ENCODE peak calls at places on chromosomes 12 and 14, in seven cellular contexts. One of them, this sample, is unnamed.

GRCh38 chr12:6851921-6852650 is at the start of gene USP5:
- DNase-seq in stimulated activated CD4-positive, alpha-beta T cell treated with anti-CD3 and anti-CD28 coated beads, Interleukin-1b, Interleukin-23, amount 100 ng/mL, for 1 hour: peak
- DNase-seq in ACHN: peak
- DNase-seq in T-helper 2 cell: peak
- DNase-seq in NCI-H1092 treated with DMSO at 0.1 percent for 48 hours: peak
- DNase-seq in A549: peak
- DNase-seq in COR-L47: peak
- DNase-seq in this sample: peak

GRCh38 chr14:92615451-92615850 is 101.9 kb downstream of the RIN3 start:
- DNase-seq in ACHN: no peak
- DNase-seq in T-helper 2 cell: peak
- DNase-seq in COR-L47: no peak
- DNase-seq in NCI-H1092 treated with DMSO at 0.1 percent for 48 hours: no peak
- DNase-seq in A549: no peak
- DNase-seq in stimulated activated CD4-positive, alpha-beta T cell treated with anti-CD3 and anti-CD28 coated beads, Interleukin-1b, Interleukin-23, amount 100 ng/mL, for 1 hour: peak
- DNase-seq in this sample: peak

GRCh38 chr12:113359133-113359938 is 949 bp downstream of the PLBD2 start:
- DNase-seq in A549: no peak
- DNase-seq in NCI-H1092 treated with DMSO at 0.1 percent for 48 hours: no peak
- DNase-seq in stimulated activated CD4-positive, alpha-beta T cell treated with anti-CD3 and anti-CD28 coated beads, Interleukin-1b, Interleukin-23, amount 100 ng/mL, for 1 hour: peak
- DNase-seq in T-helper 2 cell: no peak
- DNase-seq in ACHN: no peak
- DNase-seq in COR-L47: no peak
- DNase-seq in this sample: no peak

GRCh38 chr14:36857842-36858445 is 196.3 kb downstream of the PAX9 start:
- DNase-seq in T-helper 2 cell: no peak
- DNase-seq in ACHN: no peak
- DNase-seq in COR-L47: no peak
- DNase-seq in NCI-H1092 treated with DMSO at 0.1 percent for 48 hours: no peak
- DNase-seq in A549: no peak
- DNase-seq in stimulated activated CD4-positive, alpha-beta T cell treated with anti-CD3 and anti-CD28 coated beads, Interleukin-1b, Interleukin-23, amount 100 ng/mL, for 1 hour: no peak
- DNase-seq in this sample: no peak

GRCh38 chr12:121391619-121392324 is 8.1 kb upstream of the RNF34 start:
- DNase-seq in ACHN: no peak
- DNase-seq in COR-L47: no peak
- DNase-seq in NCI-H1092 treated with DMSO at 0.1 percent for 48 hours: no peak
- DNase-seq in T-helper 2 cell: peak
- DNase-seq in stimulated activated CD4-positive, alpha-beta T cell treated with anti-CD3 and anti-CD28 coated beads, Interleukin-1b, Interleukin-23, amount 100 ng/mL, for 1 hour: no peak
- DNase-seq in A549: no peak
- DNase-seq in this sample: no peak

GRCh38 chr12:109044241-109044640 is 8.1 kb upstream of the USP30 start:
- DNase-seq in ACHN: no peak
- DNase-seq in A549: no peak
- DNase-seq in stimulated activated CD4-positive, alpha-beta T cell treated with anti-CD3 and anti-CD28 coated beads, Interleukin-1b, Interleukin-23, amount 100 ng/mL, for 1 hour: no peak
- DNase-seq in T-helper 2 cell: no peak
- DNase-seq in NCI-H1092 treated with DMSO at 0.1 percent for 48 hours: no peak
- DNase-seq in COR-L47: no peak
- DNase-seq in this sample: no peak

GRCh38 chr12:111366583-111366982 is 2.3 kb downstream of the PHETA1 start:
- DNase-seq in NCI-H1092 treated with DMSO at 0.1 percent for 48 hours: no peak
- DNase-seq in A549: no peak
- DNase-seq in stimulated activated CD4-positive, alpha-beta T cell treated with anti-CD3 and anti-CD28 coated beads, Interleukin-1b, Interleukin-23, amount 100 ng/mL, for 1 hour: no peak
- DNase-seq in T-helper 2 cell: no peak
- DNase-seq in COR-L47: no peak
- DNase-seq in ACHN: no peak
- DNase-seq in this sample: no peak

GRCh38 chr12:46524778-46525177 is 152.2 kb upstream of the SLC38A2 start:
- DNase-seq in NCI-H1092 treated with DMSO at 0.1 percent for 48 hours: no peak
- DNase-seq in COR-L47: no peak
- DNase-seq in T-helper 2 cell: no peak
- DNase-seq in stimulated activated CD4-positive, alpha-beta T cell treated with anti-CD3 and anti-CD28 coated beads, Interleukin-1b, Interleukin-23, amount 100 ng/mL, for 1 hour: no peak
- DNase-seq in A549: peak
- DNase-seq in ACHN: no peak
- DNase-seq in this sample: no peak

GRCh38 chr14:75811862-75812505 is 150.9 kb downstream of the TTLL5 start:
- DNase-seq in ACHN: no peak
- DNase-seq in stimulated activated CD4-positive, alpha-beta T cell treated with anti-CD3 and anti-CD28 coated beads, Interleukin-1b, Interleukin-23, amount 100 ng/mL, for 1 hour: no peak
- DNase-seq in NCI-H1092 treated with DMSO at 0.1 percent for 48 hours: peak
- DNase-seq in COR-L47: peak
- DNase-seq in A549: no peak
- DNase-seq in T-helper 2 cell: no peak
- DNase-seq in this sample: no peak

GRCh38 chr14:63624701-63625100 is 17.0 kb downstream of the WDR89 start:
- DNase-seq in NCI-H1092 treated with DMSO at 0.1 percent for 48 hours: no peak
- DNase-seq in T-helper 2 cell: no peak
- DNase-seq in ACHN: no peak
- DNase-seq in COR-L47: no peak
- DNase-seq in A549: no peak
- DNase-seq in stimulated activated CD4-positive, alpha-beta T cell treated with anti-CD3 and anti-CD28 coated beads, Interleukin-1b, Interleukin-23, amount 100 ng/mL, for 1 hour: no peak
- DNase-seq in this sample: no peak

GRCh38 chr12:13735756-13736155 is 245.6 kb downstream of the GRIN2B start:
- DNase-seq in NCI-H1092 treated with DMSO at 0.1 percent for 48 hours: no peak
- DNase-seq in stimulated activated CD4-positive, alpha-beta T cell treated with anti-CD3 and anti-CD28 coated beads, Interleukin-1b, Interleukin-23, amount 100 ng/mL, for 1 hour: no peak
- DNase-seq in COR-L47: no peak
- DNase-seq in T-helper 2 cell: no peak
- DNase-seq in ACHN: no peak
- DNase-seq in A549: no peak
- DNase-seq in this sample: no peak

GRCh38 chr14:105281354-105282097 is 19.3 kb downstream of the BRF1 start:
- DNase-seq in stimulated activated CD4-positive, alpha-beta T cell treated with anti-CD3 and anti-CD28 coated beads, Interleukin-1b, Interleukin-23, amount 100 ng/mL, for 1 hour: no peak
- DNase-seq in COR-L47: no peak
- DNase-seq in ACHN: peak
- DNase-seq in T-helper 2 cell: no peak
- DNase-seq in A549: peak
- DNase-seq in NCI-H1092 treated with DMSO at 0.1 percent for 48 hours: no peak
- DNase-seq in this sample: no peak

GRCh38 chr12:49133590-49133989 is 2.4 kb upstream of the TUBA1B start:
- DNase-seq in ACHN: no peak
- DNase-seq in T-helper 2 cell: no peak
- DNase-seq in stimulated activated CD4-positive, alpha-beta T cell treated with anti-CD3 and anti-CD28 coated beads, Interleukin-1b, Interleukin-23, amount 100 ng/mL, for 1 hour: no peak
- DNase-seq in COR-L47: no peak
- DNase-seq in A549: no peak
- DNase-seq in NCI-H1092 treated with DMSO at 0.1 percent for 48 hours: no peak
- DNase-seq in this sample: no peak

GRCh38 chr12:30694412-30694955 is 1.2 kb downstream of the IPO8 start:
- DNase-seq in stimulated activated CD4-positive, alpha-beta T cell treated with anti-CD3 and anti-CD28 coated beads, Interleukin-1b, Interleukin-23, amount 100 ng/mL, for 1 hour: no peak
- DNase-seq in A549: peak
- DNase-seq in T-helper 2 cell: no peak
- DNase-seq in ACHN: peak
- DNase-seq in NCI-H1092 treated with DMSO at 0.1 percent for 48 hours: peak
- DNase-seq in COR-L47: no peak
- DNase-seq in this sample: no peak

GRCh38 chr14:30708157-30708556 is 86.0 kb downstream of the SCFD1 start:
- DNase-seq in A549: peak
- DNase-seq in ACHN: no peak
- DNase-seq in stimulated activated CD4-positive, alpha-beta T cell treated with anti-CD3 and anti-CD28 coated beads, Interleukin-1b, Interleukin-23, amount 100 ng/mL, for 1 hour: no peak
- DNase-seq in T-helper 2 cell: no peak
- DNase-seq in NCI-H1092 treated with DMSO at 0.1 percent for 48 hours: no peak
- DNase-seq in COR-L47: no peak
- DNase-seq in this sample: no peak

GRCh38 chr14:36807727-36808126 is 146.1 kb downstream of the PAX9 start:
- DNase-seq in A549: no peak
- DNase-seq in COR-L47: peak
- DNase-seq in NCI-H1092 treated with DMSO at 0.1 percent for 48 hours: peak
- DNase-seq in T-helper 2 cell: no peak
- DNase-seq in stimulated activated CD4-positive, alpha-beta T cell treated with anti-CD3 and anti-CD28 coated beads, Interleukin-1b, Interleukin-23, amount 100 ng/mL, for 1 hour: no peak
- DNase-seq in ACHN: no peak
- DNase-seq in this sample: no peak

GRCh38 chr12:91404362-91404899 is 221.8 kb upstream of the DCN start:
- DNase-seq in COR-L47: no peak
- DNase-seq in A549: no peak
- DNase-seq in stimulated activated CD4-positive, alpha-beta T cell treated with anti-CD3 and anti-CD28 coated beads, Interleukin-1b, Interleukin-23, amount 100 ng/mL, for 1 hour: no peak
- DNase-seq in ACHN: no peak
- DNase-seq in NCI-H1092 treated with DMSO at 0.1 percent for 48 hours: no peak
- DNase-seq in T-helper 2 cell: no peak
- DNase-seq in this sample: no peak

GRCh38 chr12:110102255-110102654 is 21.9 kb upstream of the IFT81 start:
- DNase-seq in A549: peak
- DNase-seq in COR-L47: peak
- DNase-seq in NCI-H1092 treated with DMSO at 0.1 percent for 48 hours: peak
- DNase-seq in ACHN: peak
- DNase-seq in T-helper 2 cell: no peak
- DNase-seq in stimulated activated CD4-positive, alpha-beta T cell treated with anti-CD3 and anti-CD28 coated beads, Interleukin-1b, Interleukin-23, amount 100 ng/mL, for 1 hour: no peak
- DNase-seq in this sample: peak

GRCh38 chr12:115223322-115223721 is 539.3 kb upstream of the TBX3 start:
- DNase-seq in T-helper 2 cell: no peak
- DNase-seq in ACHN: peak
- DNase-seq in NCI-H1092 treated with DMSO at 0.1 percent for 48 hours: no peak
- DNase-seq in COR-L47: no peak
- DNase-seq in A549: peak
- DNase-seq in stimulated activated CD4-positive, alpha-beta T cell treated with anti-CD3 and anti-CD28 coated beads, Interleukin-1b, Interleukin-23, amount 100 ng/mL, for 1 hour: no peak
- DNase-seq in this sample: no peak

GRCh38 chr14:92625213-92625612 is 111.6 kb downstream of the RIN3 start:
- DNase-seq in COR-L47: no peak
- DNase-seq in ACHN: peak
- DNase-seq in A549: peak
- DNase-seq in NCI-H1092 treated with DMSO at 0.1 percent for 48 hours: no peak
- DNase-seq in stimulated activated CD4-positive, alpha-beta T cell treated with anti-CD3 and anti-CD28 coated beads, Interleukin-1b, Interleukin-23, amount 100 ng/mL, for 1 hour: no peak
- DNase-seq in T-helper 2 cell: no peak
- DNase-seq in this sample: no peak

GRCh38 chr14:53501361-53502320 is 348.5 kb upstream of the DDHD1 start:
- DNase-seq in COR-L47: no peak
- DNase-seq in stimulated activated CD4-positive, alpha-beta T cell treated with anti-CD3 and anti-CD28 coated beads, Interleukin-1b, Interleukin-23, amount 100 ng/mL, for 1 hour: no peak
- DNase-seq in NCI-H1092 treated with DMSO at 0.1 percent for 48 hours: no peak
- DNase-seq in T-helper 2 cell: no peak
- DNase-seq in A549: no peak
- DNase-seq in ACHN: no peak
- DNase-seq in this sample: no peak

GRCh38 chr14:75711134-75711795 is 50.2 kb downstream of the TTLL5 start:
- DNase-seq in NCI-H1092 treated with DMSO at 0.1 percent for 48 hours: no peak
- DNase-seq in COR-L47: peak
- DNase-seq in A549: peak
- DNase-seq in T-helper 2 cell: no peak
- DNase-seq in stimulated activated CD4-positive, alpha-beta T cell treated with anti-CD3 and anti-CD28 coated beads, Interleukin-1b, Interleukin-23, amount 100 ng/mL, for 1 hour: no peak
- DNase-seq in ACHN: peak
- DNase-seq in this sample: no peak

GRCh38 chr14:60061371-60061770 is 30.4 kb upstream of the PCNX4 start:
- DNase-seq in T-helper 2 cell: no peak
- DNase-seq in COR-L47: no peak
- DNase-seq in stimulated activated CD4-positive, alpha-beta T cell treated with anti-CD3 and anti-CD28 coated beads, Interleukin-1b, Interleukin-23, amount 100 ng/mL, for 1 hour: no peak
- DNase-seq in A549: no peak
- DNase-seq in ACHN: no peak
- DNase-seq in NCI-H1092 treated with DMSO at 0.1 percent for 48 hours: no peak
- DNase-seq in this sample: no peak

GRCh38 chr14:78469947-78470346 is 299.8 kb downstream of the NRXN3 start:
- DNase-seq in A549: no peak
- DNase-seq in COR-L47: peak
- DNase-seq in T-helper 2 cell: no peak
- DNase-seq in ACHN: no peak
- DNase-seq in NCI-H1092 treated with DMSO at 0.1 percent for 48 hours: no peak
- DNase-seq in stimulated activated CD4-positive, alpha-beta T cell treated with anti-CD3 and anti-CD28 coated beads, Interleukin-1b, Interleukin-23, amount 100 ng/mL, for 1 hour: no peak
- DNase-seq in this sample: no peak

GRCh38 chr12:113162102-113163029 is 12.8 kb downstream of the CFAP73 start:
- DNase-seq in A549: no peak
- DNase-seq in NCI-H1092 treated with DMSO at 0.1 percent for 48 hours: no peak
- DNase-seq in stimulated activated CD4-positive, alpha-beta T cell treated with anti-CD3 and anti-CD28 coated beads, Interleukin-1b, Interleukin-23, amount 100 ng/mL, for 1 hour: no peak
- DNase-seq in COR-L47: no peak
- DNase-seq in T-helper 2 cell: no peak
- DNase-seq in ACHN: peak
- DNase-seq in this sample: no peak

GRCh38 chr14:63867926-63868921 is 15.4 kb downstream of the SYNE2 start:
- DNase-seq in stimulated activated CD4-positive, alpha-beta T cell treated with anti-CD3 and anti-CD28 coated beads, Interleukin-1b, Interleukin-23, amount 100 ng/mL, for 1 hour: peak
- DNase-seq in T-helper 2 cell: no peak
- DNase-seq in A549: no peak
- DNase-seq in COR-L47: no peak
- DNase-seq in ACHN: no peak
- DNase-seq in NCI-H1092 treated with DMSO at 0.1 percent for 48 hours: no peak
- DNase-seq in this sample: no peak

GRCh38 chr12:131436922-131437705 is 273.8 kb upstream of the SFSWAP start:
- DNase-seq in NCI-H1092 treated with DMSO at 0.1 percent for 48 hours: no peak
- DNase-seq in A549: no peak
- DNase-seq in stimulated activated CD4-positive, alpha-beta T cell treated with anti-CD3 and anti-CD28 coated beads, Interleukin-1b, Interleukin-23, amount 100 ng/mL, for 1 hour: no peak
- DNase-seq in T-helper 2 cell: no peak
- DNase-seq in ACHN: no peak
- DNase-seq in COR-L47: no peak
- DNase-seq in this sample: no peak

GRCh38 chr12:133107121-133107520 is 23.0 kb downstream of the ZNF891 start:
- DNase-seq in T-helper 2 cell: no peak
- DNase-seq in NCI-H1092 treated with DMSO at 0.1 percent for 48 hours: no peak
- DNase-seq in stimulated activated CD4-positive, alpha-beta T cell treated with anti-CD3 and anti-CD28 coated beads, Interleukin-1b, Interleukin-23, amount 100 ng/mL, for 1 hour: no peak
- DNase-seq in COR-L47: no peak
- DNase-seq in ACHN: no peak
- DNase-seq in A549: no peak
- DNase-seq in this sample: no peak

GRCh38 chr12:25322918-25323773 is 72.4 kb upstream of the KRAS start:
- DNase-seq in NCI-H1092 treated with DMSO at 0.1 percent for 48 hours: no peak
- DNase-seq in ACHN: no peak
- DNase-seq in COR-L47: no peak
- DNase-seq in T-helper 2 cell: no peak
- DNase-seq in A549: no peak
- DNase-seq in stimulated activated CD4-positive, alpha-beta T cell treated with anti-CD3 and anti-CD28 coated beads, Interleukin-1b, Interleukin-23, amount 100 ng/mL, for 1 hour: no peak
- DNase-seq in this sample: no peak

GRCh38 chr14:77260631-77261030 is 10.4 kb downstream of the NGB start:
- DNase-seq in T-helper 2 cell: no peak
- DNase-seq in ACHN: no peak
- DNase-seq in NCI-H1092 treated with DMSO at 0.1 percent for 48 hours: no peak
- DNase-seq in A549: no peak
- DNase-seq in COR-L47: no peak
- DNase-seq in stimulated activated CD4-positive, alpha-beta T cell treated with anti-CD3 and anti-CD28 coated beads, Interleukin-1b, Interleukin-23, amount 100 ng/mL, for 1 hour: no peak
- DNase-seq in this sample: no peak

GRCh38 chr12:120825337-120825736 is 78.8 kb downstream of the SPPL3 start:
- DNase-seq in A549: no peak
- DNase-seq in T-helper 2 cell: no peak
- DNase-seq in ACHN: no peak
- DNase-seq in stimulated activated CD4-positive, alpha-beta T cell treated with anti-CD3 and anti-CD28 coated beads, Interleukin-1b, Interleukin-23, amount 100 ng/mL, for 1 hour: no peak
- DNase-seq in NCI-H1092 treated with DMSO at 0.1 percent for 48 hours: no peak
- DNase-seq in COR-L47: no peak
- DNase-seq in this sample: no peak

GRCh38 chr14:69987416-69988144 is 108.4 kb downstream of the SMOC1 start:
- DNase-seq in stimulated activated CD4-positive, alpha-beta T cell treated with anti-CD3 and anti-CD28 coated beads, Interleukin-1b, Interleukin-23, amount 100 ng/mL, for 1 hour: no peak
- DNase-seq in NCI-H1092 treated with DMSO at 0.1 percent for 48 hours: no peak
- DNase-seq in ACHN: no peak
- DNase-seq in COR-L47: no peak
- DNase-seq in T-helper 2 cell: no peak
- DNase-seq in A549: no peak
- DNase-seq in this sample: no peak

This sample was measured in CD8-positive, alpha-beta T cell.